ENCODE peak calls at places on chromosomes 3 and 15, in five cellular contexts. J, C, B, Q and K are unnamed samples.

GRCh38 chr3:120839120-120839519 is 68.9 kb upstream of the STXBP5L start:
- DNase-seq in B (peak; percentile 11), C (no peak), J (no peak), Q (no peak), K (no peak)

GRCh38 chr3:195565716-195566115 is 18.0 kb downstream of the APOD start:
- DNase-seq in C (no peak), B (no peak), J (no peak), Q (no peak), K (no peak)

GRCh38 chr3:150371741-150372254 is 36.3 kb upstream of the TSC22D2 start:
- DNase-seq in Q (peak; percentile 43), B (peak; percentile 100), C (no peak), J (peak; percentile 69), K (peak; percentile 92)

GRCh38 chr3:39327746-39328349 is 1.7 kb upstream of the CCR8 start:
- DNase-seq in B (no peak), Q (no peak), C (no peak), J (no peak), K (no peak)

GRCh38 chr15:52054381-52054780 is 35.4 kb downstream of the MAPK6 start:
- DNase-seq in B (no peak), C (no peak), Q (no peak), J (no peak), K (no peak)

GRCh38 chr15:81097893-81098280 is 36.2 kb upstream of the CFAP161 start:
- DNase-seq in C (no peak), B (no peak), J (no peak), Q (no peak), K (no peak)

GRCh38 chr3:58617338-58617761 is 40.2 kb upstream of the FAM107A start:
- DNase-seq in B (no peak), C (no peak), J (no peak), Q (peak; percentile 31), K (no peak)

GRCh38 chr3:72582211-72582878 is 265.9 kb downstream of the SHQ1 start:
- DNase-seq in Q (no peak), B (no peak), J (peak; percentile 40), C (no peak), K (no peak)

GRCh38 chr15:64775551-64776401 is at the start of gene RBPMS2:
- DNase-seq in Q (peak; percentile 33), B (no peak), C (no peak), J (peak; percentile 17), K (no peak)

GRCh38 chr3:196537319-196537984 is 22.3 kb upstream of the SMCO1 start:
- DNase-seq in B (peak; percentile 93), C (no peak), J (peak; percentile 34), Q (peak; percentile 52), K (no peak)

GRCh38 chr15:73991260-73991659 is 835 bp downstream of the STOML1 start:
- DNase-seq in J (peak; percentile 37), B (no peak), C (peak; percentile 80), Q (no peak), K (no peak)

GRCh38 chr15:73994419-73994883 is at the start of gene PML:
- DNase-seq in B (peak; percentile 96), Q (peak; percentile 97), C (peak; percentile 99), J (peak; percentile 95), K (peak; percentile 72)

GRCh38 chr15:73991726-73992593 is at the start of gene STOML1:
- DNase-seq in C (peak; percentile 97), B (peak; percentile 95), J (peak; percentile 93), Q (peak; percentile 94), K (peak; percentile 71)

GRCh38 chr15:73993211-73993994 is 1.1 kb upstream of the PML start:
- DNase-seq in B (no peak), Q (no peak), C (no peak), J (no peak), K (no peak)

GRCh38 chr15:73992594-73992898 is 451 bp upstream of the STOML1 start:
- DNase-seq in B (no peak), Q (no peak), J (no peak), C (no peak), K (no peak)
- H3K4me3 ChIP-seq in B (peak overlapping the region; percentile 35), Q (peak overlapping the region; percentile 65), J (no peak overlapping the region), C (peak overlapping the region; percentile 89), K (peak overlapping the region; percentile 78)

GRCh38 chr3:7193271-7193670 is 332.4 kb downstream of the GRM7 start:
- DNase-seq in Q (no peak), B (no peak), C (no peak), J (no peak), K (no peak)
- H3K4me3 ChIP-seq in Q (no peak overlapping the region), B (no peak overlapping the region), C (no peak overlapping the region), J (no peak overlapping the region), K (no peak overlapping the region)

DNA sequence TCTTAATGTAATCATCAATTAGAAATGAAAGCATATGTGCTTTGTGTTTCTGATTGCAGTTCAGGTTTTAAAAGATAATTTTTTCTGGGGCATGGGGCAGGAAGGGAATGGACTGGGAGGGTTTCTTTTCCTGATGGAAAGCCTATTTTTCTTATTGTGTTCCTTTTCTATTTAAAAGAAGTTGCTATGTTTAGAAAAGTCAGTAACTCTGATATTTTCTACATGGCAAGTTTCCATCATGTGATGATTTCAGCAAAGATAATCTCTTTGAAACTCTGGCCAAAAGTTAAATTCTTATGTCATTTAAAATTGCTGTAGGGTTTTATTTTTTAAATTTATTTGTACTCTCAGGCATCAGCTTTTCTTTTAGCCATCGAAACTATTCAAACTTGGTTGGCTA is 601.3 kb downstream of the FOXP1 start:
- DNase-seq in B (no peak), C (no peak), Q (no peak), J (no peak), K (no peak)
- H3K4me3 ChIP-seq in B (no peak overlapping the region), C (no peak overlapping the region), Q (no peak overlapping the region), J (no peak overlapping the region), K (no peak overlapping the region)

DNA sequence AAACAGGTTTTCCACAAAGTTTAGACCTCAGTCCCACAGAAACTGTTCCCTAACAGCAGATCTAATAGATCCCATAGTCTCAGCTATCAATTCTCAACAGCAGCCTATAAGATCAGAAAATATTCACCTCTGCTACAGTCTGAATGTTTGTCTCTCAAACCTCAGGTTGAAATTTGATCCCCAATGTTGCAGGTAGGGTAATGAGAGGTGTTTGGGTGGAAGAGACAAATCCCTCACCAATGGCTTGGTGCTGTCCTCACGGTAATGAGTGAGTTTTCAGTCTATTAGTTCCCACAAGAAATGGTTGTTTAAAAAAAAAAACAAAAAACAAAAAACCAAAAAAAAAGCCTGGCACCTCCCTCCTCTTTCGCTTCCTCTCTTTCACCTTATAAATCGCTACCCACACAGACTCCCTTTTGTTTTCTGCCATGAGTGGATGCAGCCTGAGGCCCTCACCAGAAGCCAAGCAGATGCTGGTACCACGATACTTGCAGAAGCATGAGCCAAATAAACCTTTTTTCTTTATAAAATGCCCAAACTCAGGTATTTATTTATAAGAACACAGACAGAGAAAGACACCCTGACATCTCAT is 14.2 kb downstream of the ZNF280D start:
- DNase-seq in B (no peak), Q (no peak), C (no peak), J (no peak), K (no peak)
- H3K4me3 ChIP-seq in B (no peak overlapping the region), Q (no peak overlapping the region), C (no peak overlapping the region), J (no peak overlapping the region), K (no peak overlapping the region)